ENCODE peak calls at places on chromosomes 11 and 22, in ten cellular contexts. E is endothelial cell of umbilical vein, S is NCI-H2081, X is bronchial epithelial cell, N is body of pancreas, M is progenitor cell of endocrine pancreas, J is natural killer cell, H is H54, Q is skeletal muscle cell, O is kidney tubule cell. F is an unnamed sample.

GRCh38 chr11:75240381-75241035 is at the start of gene TPBGL:
- DNase-seq in E (no peak), S (no peak), X (no peak), N (no peak), M (no peak), J (no peak), H (no peak), Q (no peak), O (no peak), F (peak; percentile 76)

GRCh38 chr11:121577106-121577505 is 124.3 kb upstream of the SORL1-AS1 start:
- DNase-seq in E (no peak), S (no peak), X (no peak), N (no peak), M (no peak), J (no peak), H (no peak), Q (no peak), O (no peak), F (no peak)

GRCh38 chr22:36860821-36861659 is at the start of gene NCF4:
- DNase-seq in E (no peak), S (no peak), X (no peak), N (peak; percentile 84), M (no peak), J (no peak), H (no peak), Q (no peak), O (no peak), F (no peak)

GRCh38 chr11:65918211-65919150 is at the start of gene C11orf68:
- DNase-seq in E (peak; percentile 48), S (peak; percentile 18), X (no peak), N (peak; percentile 42), M (no peak), J (no peak), H (no peak), Q (no peak), O (peak; percentile 47), F (peak; percentile 55)

GRCh38 chr11:45899448-45900174 is 7.5 kb downstream of the FREY1 start:
- DNase-seq in E (peak; percentile 70), S (peak; percentile 93), X (peak; percentile 71), N (peak; percentile 95), M (peak; percentile 81), J (peak; percentile 79), H (peak; percentile 99), Q (peak; percentile 66), O (peak; percentile 89), F (peak; percentile 90)

GRCh38 chr11:48001438-48002021 is 21.2 kb downstream of the PTPRJ start:
- DNase-seq in E (peak; percentile 25), S (no peak), X (no peak), N (peak; percentile 24), M (no peak), J (peak; percentile 76), H (no peak), Q (peak; percentile 71), O (peak; percentile 94), F (no peak)

GRCh38 chr11:134146598-134146997 is 77.2 kb downstream of the NCAPD3 start:
- DNase-seq in E (no peak), S (no peak), X (no peak), N (no peak), M (no peak), J (no peak), H (no peak), Q (no peak), O (no peak), F (no peak)

GRCh38 chr11:134498326-134499139 is 86.5 kb upstream of the B3GAT1 start:
- DNase-seq in E (no peak), S (no peak), X (no peak), N (no peak), M (no peak), J (no peak), H (no peak), Q (no peak), O (no peak), F (no peak)

F was measured in H1.